ENCODE peak calls at places on chromosome 5, in nine cellular contexts. R, M, B, W, J, E, D, Z and S are unnamed samples.
A peak's percentile ranks its signal among the peaks of the same experiment; 100 is the strongest.

GRCh38 chr5:108361771-108362170 is 20.1 kb downstream of the FBXL17 start:
- DNase-seq in R (no peak), M (no peak), B (no peak), W (no peak), J (no peak), E (no peak), D (no peak), Z (no peak), S (peak; percentile 13)

GRCh38 chr5:68251804-68252648 is 36.5 kb downstream of the PIK3R1 start:
- DNase-seq in R (peak; percentile 62), M (peak; percentile 75), B (no peak), W (no peak), J (no peak), E (peak; percentile 79), D (peak; percentile 72), Z (no peak), S (peak; percentile 94)

GRCh38 chr5:53362521-53362941 is 117.9 kb upstream of the FST start:
- DNase-seq in R (peak; percentile 99), M (no peak), B (no peak), W (no peak), J (no peak), E (peak; percentile 80), D (peak; percentile 95), Z (peak; percentile 37), S (peak; percentile 96)

GRCh38 chr5:104793452-104794120 is 1231.0 kb upstream of the NUDT12 start:
- DNase-seq in R (no peak), M (no peak), B (no peak), W (no peak), J (no peak), E (peak; percentile 21), D (no peak), Z (no peak), S (no peak)

GRCh38 chr5:175742290-175742994 is 84.6 kb downstream of the HRH2 start:
- DNase-seq in R (no peak), M (no peak), B (no peak), W (no peak), J (no peak), E (no peak), D (no peak), Z (no peak), S (no peak)

GRCh38 chr5:132235340-132235739 is 7.7 kb upstream of the P4HA2 start:
- DNase-seq in R (no peak), M (no peak), B (no peak), W (no peak), J (no peak), E (no peak), D (no peak), Z (no peak), S (no peak)

GRCh38 chr5:17219431-17219830 is 2.0 kb downstream of the BASP1 start:
- DNase-seq in R (no peak), M (no peak), B (no peak), W (no peak), J (peak; percentile 36), E (no peak), D (no peak), Z (no peak), S (no peak)

GRCh38 chr5:132876020-132876759 is 2.7 kb downstream of the LEAP2 start:
- DNase-seq in R (no peak), M (no peak), B (no peak), W (no peak), J (no peak), E (peak; percentile 23), D (no peak), Z (no peak), S (peak; percentile 63)

GRCh38 chr5:67301285-67301904 is 104.8 kb upstream of the CD180 start:
- DNase-seq in R (peak; percentile 89), M (peak; percentile 90), B (no peak), W (peak; percentile 63), J (no peak), E (peak; percentile 99), D (peak; percentile 65), Z (no peak), S (peak; percentile 96)

GRCh38 chr5:51961154-51961562 is 577.9 kb downstream of the ISL1 start:
- DNase-seq in R (no peak), M (no peak), B (no peak), W (no peak), J (no peak), E (no peak), D (no peak), Z (no peak), S (no peak)

GRCh38 chr5:177098103-177098771 is 11.5 kb downstream of the FGFR4 start:
- DNase-seq in R (no peak), M (no peak), B (no peak), W (no peak), J (no peak), E (peak; percentile 79), D (no peak), Z (no peak), S (peak; percentile 28)

GRCh38 chr5:88829053-88829452 is 53.9 kb downstream of the MEF2C start:
- DNase-seq in R (no peak), M (no peak), B (no peak), W (no peak), J (peak; percentile 68), E (no peak), D (no peak), Z (no peak), S (no peak)

GRCh38 chr5:36680066-36680465 is 73.7 kb downstream of the SLC1A3 start:
- DNase-seq in R (no peak), M (peak; percentile 71), B (no peak), W (peak; percentile 73), J (no peak), E (no peak), D (no peak), Z (no peak), S (no peak)

GRCh38 chr5:66967826-66968262 is 228.8 kb downstream of the CD180 start:
- DNase-seq in R (no peak), M (no peak), B (no peak), W (no peak), J (no peak), E (no peak), D (no peak), Z (no peak), S (no peak)

GRCh38 chr5:141781910-141782309 is 96.3 kb downstream of the PCDH1 start:
- DNase-seq in R (no peak), M (no peak), B (no peak), W (no peak), J (no peak), E (no peak), D (no peak), Z (no peak), S (no peak)
- H3K4me3 ChIP-seq in R (no peak overlapping the region), M (no peak overlapping the region), B (no peak overlapping the region), W (no peak overlapping the region), J (no peak overlapping the region), E (no peak overlapping the region), D (no peak overlapping the region), Z (no peak overlapping the region), S (no peak overlapping the region)

GRCh38 chr5:133913413-133914155 is 54.8 kb downstream of the C5orf15 start:
- DNase-seq in R (no peak), M (no peak), B (no peak), W (no peak), J (no peak), E (no peak), D (no peak), Z (no peak), S (no peak)

GRCh38 chr5:133907075-133907474 is 61.4 kb downstream of the C5orf15 start:
- DNase-seq in R (no peak), M (no peak), B (no peak), W (no peak), J (no peak), E (no peak), D (no peak), Z (no peak), S (no peak)

GRCh38 chr5:133912951-133913350 is 55.5 kb downstream of the C5orf15 start:
- DNase-seq in R (no peak), M (no peak), B (no peak), W (no peak), J (no peak), E (no peak), D (no peak), Z (no peak), S (no peak)

GRCh38 chr5:133909584-133909983 is 58.8 kb downstream of the C5orf15 start:
- DNase-seq in R (no peak), M (no peak), B (no peak), W (no peak), J (no peak), E (no peak), D (no peak), Z (no peak), S (no peak)

GRCh38 chr5:133910596-133910995 is 57.8 kb downstream of the C5orf15 start:
- DNase-seq in R (no peak), M (no peak), B (no peak), W (no peak), J (no peak), E (no peak), D (no peak), Z (no peak), S (no peak)
- TF ChIP-seq CTCF in R (no peak), M (no peak), B (no peak), W (no peak), J (no peak), E (no peak), D (no peak), Z (no peak), S (no peak)

GRCh38 chr5:14036514-14036913 is 92.0 kb upstream of the DNAH5 start:
- DNase-seq in R (peak; percentile 45), M (no peak), B (no peak), W (no peak), J (no peak), E (no peak), D (peak; percentile 52), Z (peak; percentile 79), S (no peak)

GRCh38 chr5:14036947-14037346 is 92.5 kb upstream of the DNAH5 start:
- DNase-seq in R (peak; percentile 36), M (no peak), B (no peak), W (no peak), J (no peak), E (no peak), D (no peak), Z (peak; percentile 22), S (peak; percentile 55)

GRCh38 chr5:14032944-14033343 is 88.5 kb upstream of the DNAH5 start:
- DNase-seq in R (peak; percentile 36), M (no peak), B (peak; percentile 59), W (no peak), J (no peak), E (no peak), D (no peak), Z (no peak), S (no peak)

GRCh38 chr5:14035859-14036440 is 91.5 kb upstream of the DNAH5 start:
- DNase-seq in R (peak; percentile 99), M (peak; percentile 7), B (peak; percentile 92), W (no peak), J (no peak), E (peak; percentile 90), D (peak; percentile 99), Z (peak; percentile 95), S (peak; percentile 96)

GRCh38 chr5:14034991-14035390 is 90.5 kb upstream of the DNAH5 start:
- DNase-seq in R (no peak), M (no peak), B (no peak), W (no peak), J (no peak), E (no peak), D (no peak), Z (no peak), S (no peak)
- H3K4me3 ChIP-seq in R (no peak overlapping the region), M (no peak overlapping the region), B (no peak overlapping the region), W (no peak overlapping the region), J (no peak overlapping the region), E (no peak overlapping the region), D (no peak overlapping the region), Z (no peak overlapping the region), S (no peak overlapping the region)

DNA sequence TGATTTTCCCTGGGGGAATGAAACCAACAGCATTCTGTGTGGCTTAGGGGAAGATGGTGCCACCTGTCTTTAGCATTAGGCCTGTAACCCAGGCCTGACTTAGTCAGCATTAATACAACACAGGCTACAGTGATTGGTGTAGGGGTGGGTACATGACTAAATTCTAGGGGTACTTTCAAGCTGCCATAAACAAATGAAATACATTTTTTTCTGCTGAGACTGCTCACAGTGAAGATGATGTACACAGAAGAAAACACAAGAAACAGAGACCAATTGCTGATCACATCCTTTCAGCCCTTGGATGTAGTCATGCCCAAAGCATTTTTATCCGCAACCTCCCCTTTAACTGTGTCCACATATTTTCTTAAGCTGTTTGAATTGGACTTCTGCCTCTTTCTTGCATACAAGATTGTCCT is 527.2 kb downstream of the KCTD16 start:
- DNase-seq in R (peak; percentile 97), M (no peak), B (no peak), W (no peak), J (no peak), E (peak; percentile 41), D (no peak), Z (no peak), S (peak; percentile 69)
- TF ChIP-seq CTCF in R (no peak), M (no peak), B (no peak), W (no peak), J (no peak), E (no peak), D (no peak), Z (no peak), S (no peak)